ENCODE peak calls at places on chromosomes 6 and 20, in four cellular contexts. X, E, K and B are unnamed samples.

GRCh38 chr6:130593200-130593599 is 227.4 kb downstream of the TMEM200A start:
- ATAC-seq in K (no peak), E (peak), X (no peak), B (peak)

GRCh38 chr6:41942045-41942851 is 640 bp upstream of the CCND3 start:
- ATAC-seq in X (peak), E (peak), K (peak), B (peak)

GRCh38 chr20:52829111-52829510 is 143.0 kb upstream of the TSHZ2 start:
- ATAC-seq in K (no peak), E (no peak), X (no peak), B (no peak)

GRCh38 chr6:158843751-158844683 is 24.8 kb upstream of the EZR start:
- ATAC-seq in E (no peak), K (peak), X (no peak), B (no peak)

GRCh38 chr6:134372603-134373281 is 54.8 kb upstream of the SGK1 start:
- ATAC-seq in E (no peak), K (no peak), X (no peak), B (no peak)

GRCh38 chr20:46798430-46798829 is 89.0 kb downstream of the SLC2A10 start:
- ATAC-seq in E (no peak), X (no peak), K (no peak), B (no peak)

GRCh38 chr6:100096356-100096755 is 102.3 kb upstream of the MCHR2 start:
- ATAC-seq in E (no peak), X (no peak), K (no peak), B (no peak)

GRCh38 chr20:57964011-57964862 is 254.4 kb upstream of the PMEPA1 start:
- ATAC-seq in E (no peak), X (no peak), K (no peak), B (no peak)

GRCh38 chr6:157099912-157100593 is 223.3 kb downstream of the TMEM242 start:
- ATAC-seq in X (peak), K (peak), E (peak), B (peak)

GRCh38 chr6:1860756-1861369 is 251.1 kb downstream of the FOXC1 start:
- ATAC-seq in K (peak), E (no peak), X (no peak), B (no peak)